ENCODE peak calls at places on chromosomes 11 and 22, in four cellular contexts. One of them, this sample, is unnamed.

GRCh38 chr11:116175707-116176106 is 597.1 kb downstream of the BUD13 start:
- DNase-seq in H1: no peak
- DNase-seq in GM12878: no peak
- DNase-seq in K562: no peak
- DNase-seq in this sample: no peak

GRCh38 chr11:2686360-2687222 is 13.2 kb downstream of the KCNQ1OT1 start:
- DNase-seq in H1: no peak
- DNase-seq in GM12878: no peak
- DNase-seq in K562: no peak
- DNase-seq in this sample: no peak

GRCh38 chr11:1770528-1770927 is 6.8 kb upstream of the CTSD start:
- DNase-seq in H1: no peak
- DNase-seq in GM12878: no peak
- DNase-seq in K562: no peak
- DNase-seq in this sample: no peak

GRCh38 chr11:8370812-8371515 is 107.3 kb upstream of the LMO1 start:
- DNase-seq in H1: no peak
- DNase-seq in GM12878: no peak
- DNase-seq in K562: no peak
- DNase-seq in this sample: no peak

GRCh38 chr11:12914401-12914912 is 94.7 kb upstream of the RASSF10 start:
- DNase-seq in H1: peak
- DNase-seq in GM12878: no peak
- DNase-seq in K562: peak
- DNase-seq in this sample: no peak

GRCh38 chr11:63574856-63575602 is 11.8 kb upstream of the PLAAT2 start:
- DNase-seq in H1: no peak
- DNase-seq in GM12878: no peak
- DNase-seq in K562: no peak
- DNase-seq in this sample: peak

GRCh38 chr11:100632970-100633452 is 54.1 kb upstream of the ARHGAP42 start:
- DNase-seq in H1: no peak
- DNase-seq in GM12878: no peak
- DNase-seq in K562: no peak
- DNase-seq in this sample: peak

GRCh38 chr11:1202776-1203504 is 19.9 kb upstream of the MUC5B start:
- DNase-seq in H1: peak
- DNase-seq in GM12878: no peak
- DNase-seq in K562: peak
- DNase-seq in this sample: peak

GRCh38 chr22:18974477-18975180 is 38.5 kb upstream of the PRODH start:
- DNase-seq in H1: no peak
- DNase-seq in GM12878: no peak
- DNase-seq in K562: no peak
- DNase-seq in this sample: no peak

GRCh38 chr11:93740031-93740801 is 1.1 kb downstream of the TAF1D start:
- DNase-seq in H1: no peak
- DNase-seq in GM12878: no peak
- DNase-seq in K562: no peak
- DNase-seq in this sample: peak

GRCh38 chr11:129728571-129728970 is 87.1 kb upstream of the TMEM45B start:
- DNase-seq in H1: no peak
- DNase-seq in GM12878: no peak
- DNase-seq in K562: no peak
- DNase-seq in this sample: no peak

GRCh38 chr11:32400196-32400595 is 35.1 kb downstream of the WT1 start:
- DNase-seq in H1: peak
- DNase-seq in GM12878: no peak
- DNase-seq in K562: no peak
- DNase-seq in this sample: no peak

GRCh38 chr11:82521427-82521826 is 212.2 kb downstream of the FAM181B start:
- DNase-seq in H1: no peak
- DNase-seq in GM12878: no peak
- DNase-seq in K562: no peak
- DNase-seq in this sample: no peak

GRCh38 chr11:71120346-71120963 is 131.9 kb downstream of the SHANK2 start:
- DNase-seq in H1: peak
- DNase-seq in GM12878: no peak
- DNase-seq in K562: no peak
- DNase-seq in this sample: peak

DNA sequence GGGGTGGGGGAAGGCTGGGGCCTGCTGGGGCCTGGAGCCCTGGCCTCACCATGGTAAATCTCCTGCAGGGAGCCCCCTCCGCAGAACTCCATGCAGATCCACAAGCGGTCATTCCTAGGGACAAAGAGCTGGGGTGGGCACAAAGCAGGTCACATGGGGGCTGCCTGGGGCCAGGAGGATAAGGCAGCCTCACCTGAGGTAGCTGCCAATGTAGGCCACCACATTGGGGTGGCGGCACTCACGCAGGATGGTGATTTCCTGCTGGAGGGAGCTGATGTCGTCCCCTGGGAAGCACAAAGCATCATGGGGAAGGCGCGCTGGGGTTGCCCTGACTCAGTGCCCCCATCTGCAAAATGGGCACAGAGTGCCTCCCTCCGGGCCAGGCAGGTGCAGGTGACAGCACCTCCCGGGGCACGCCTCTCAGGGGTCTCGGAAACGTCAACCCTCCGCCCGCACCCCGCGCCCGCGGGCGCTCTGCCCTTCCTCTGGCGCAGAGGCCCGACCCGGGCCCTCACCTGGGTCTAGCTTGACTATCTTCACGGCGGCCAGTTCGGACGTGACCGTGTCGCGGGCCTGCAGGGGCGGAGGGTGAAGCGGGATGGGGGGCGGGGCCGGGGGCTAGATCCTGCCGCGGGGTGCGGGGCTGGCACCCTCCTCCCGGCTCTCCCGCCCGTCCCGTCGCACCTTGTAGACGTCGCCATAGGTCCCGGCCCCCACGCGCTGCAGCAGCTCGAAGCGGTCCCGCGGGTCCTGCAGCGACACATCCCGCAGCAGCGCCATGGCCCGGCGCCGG is 448 bp downstream of the MAP4K2 start:
- DNase-seq in H1: no peak
- DNase-seq in GM12878: no peak
- DNase-seq in K562: no peak
- DNase-seq in this sample: no peak
- TF ChIP-seq SP1 in H1: no peak
- TF ChIP-seq SP1 in GM12878: no peak
- TF ChIP-seq SP1 in K562: no peak
- TF ChIP-seq SP1 in this sample: no peak

DNA sequence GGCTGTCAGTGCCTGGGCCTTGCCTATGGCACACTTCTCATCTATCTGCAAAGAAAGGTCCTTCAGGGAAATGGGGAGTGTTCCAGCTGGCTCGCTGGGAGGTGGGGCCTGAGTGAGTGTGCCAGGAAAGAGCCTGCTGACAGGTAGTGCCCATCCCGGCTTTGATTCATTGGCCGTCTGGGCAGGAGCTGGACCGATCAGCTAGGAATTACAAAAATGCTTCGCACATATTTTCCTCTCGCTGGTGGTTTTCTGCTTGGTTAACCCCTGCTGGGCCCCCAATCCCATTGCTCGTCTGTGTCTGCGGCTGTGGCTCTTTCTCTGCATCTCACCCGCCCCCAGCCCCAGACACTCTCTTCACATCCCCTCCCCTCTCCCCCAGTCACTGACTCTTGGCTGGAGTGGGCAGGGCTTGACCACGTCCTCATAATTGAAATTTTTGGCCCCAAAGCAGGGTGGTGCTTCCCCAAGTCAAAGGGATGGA is 10.8 kb downstream of the LIF start:
- DNase-seq in H1: no peak
- DNase-seq in GM12878: no peak
- DNase-seq in K562: no peak
- DNase-seq in this sample: no peak
- H2AFZ ChIP-seq in H1: no peak
- H2AFZ ChIP-seq in GM12878: no peak
- H2AFZ ChIP-seq in K562: no peak
- H2AFZ ChIP-seq in this sample: no peak

GRCh38 chr11:90213322-90213721 is 9.5 kb downstream of the CHORDC1 start:
- DNase-seq in H1: no peak
- DNase-seq in GM12878: no peak
- DNase-seq in K562: no peak
- DNase-seq in this sample: no peak

GRCh38 chr11:90204832-90205646 is 17.8 kb downstream of the CHORDC1 start:
- DNase-seq in H1: no peak
- DNase-seq in GM12878: no peak
- DNase-seq in K562: peak
- DNase-seq in this sample: peak

GRCh38 chr11:90204407-90204806 is 18.4 kb downstream of the CHORDC1 start:
- DNase-seq in H1: no peak
- DNase-seq in GM12878: no peak
- DNase-seq in K562: no peak
- DNase-seq in this sample: no peak

GRCh38 chr11:90208857-90209256 is 14.0 kb downstream of the CHORDC1 start:
- DNase-seq in H1: no peak
- DNase-seq in GM12878: no peak
- DNase-seq in K562: no peak
- DNase-seq in this sample: no peak
- TF ChIP-seq EP300 in H1: no peak
- TF ChIP-seq EP300 in GM12878: no peak
- TF ChIP-seq EP300 in K562: no peak
- TF ChIP-seq EP300 in this sample: no peak

GRCh38 chr11:22926341-22926740 is 66.1 kb upstream of the CCDC179 start:
- DNase-seq in H1: no peak
- DNase-seq in GM12878: no peak
- DNase-seq in K562: no peak
- DNase-seq in this sample: no peak

GRCh38 chr11:22923561-22923960 is 63.3 kb upstream of the CCDC179 start:
- DNase-seq in H1: no peak
- DNase-seq in GM12878: no peak
- DNase-seq in K562: no peak
- DNase-seq in this sample: no peak

GRCh38 chr11:22922672-22923071 is 62.4 kb upstream of the CCDC179 start:
- DNase-seq in H1: no peak
- DNase-seq in GM12878: no peak
- DNase-seq in K562: no peak
- DNase-seq in this sample: no peak

DNA sequence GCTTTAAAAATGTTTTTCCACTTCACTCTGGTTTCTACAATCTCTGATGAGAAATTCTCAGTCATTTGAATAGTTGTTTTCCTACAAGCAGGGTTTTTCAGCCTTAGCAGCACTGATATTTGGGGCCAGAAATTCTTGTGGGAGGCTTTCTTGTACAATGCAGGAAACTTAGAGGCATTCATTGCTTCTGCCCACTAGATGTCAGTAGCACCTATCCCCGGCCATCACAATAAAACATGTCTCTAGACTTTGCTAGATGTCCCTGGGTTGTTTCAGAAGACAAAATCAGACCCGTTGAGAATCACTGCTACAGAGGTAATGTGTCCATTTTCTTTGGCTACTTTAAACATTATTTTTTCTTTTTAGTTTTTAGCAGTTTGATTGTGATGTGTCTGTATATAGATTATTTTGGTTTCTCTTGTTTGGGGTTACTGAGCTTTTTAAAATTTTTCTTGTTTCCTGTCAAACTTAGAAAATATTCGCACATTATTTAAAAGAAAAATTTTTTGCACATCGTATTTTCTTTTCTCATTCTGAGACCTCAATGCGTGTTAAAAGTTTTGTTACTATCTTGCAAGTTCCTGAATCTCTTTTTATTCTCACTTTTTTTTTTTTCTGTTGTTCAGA is 60.8 kb upstream of the CCDC179 start:
- DNase-seq in H1: peak
- DNase-seq in GM12878: no peak
- DNase-seq in K562: peak
- DNase-seq in this sample: peak
- TF ChIP-seq SP1 in H1: no peak
- TF ChIP-seq SP1 in GM12878: no peak
- TF ChIP-seq SP1 in K562: no peak
- TF ChIP-seq SP1 in this sample: no peak

DNA sequence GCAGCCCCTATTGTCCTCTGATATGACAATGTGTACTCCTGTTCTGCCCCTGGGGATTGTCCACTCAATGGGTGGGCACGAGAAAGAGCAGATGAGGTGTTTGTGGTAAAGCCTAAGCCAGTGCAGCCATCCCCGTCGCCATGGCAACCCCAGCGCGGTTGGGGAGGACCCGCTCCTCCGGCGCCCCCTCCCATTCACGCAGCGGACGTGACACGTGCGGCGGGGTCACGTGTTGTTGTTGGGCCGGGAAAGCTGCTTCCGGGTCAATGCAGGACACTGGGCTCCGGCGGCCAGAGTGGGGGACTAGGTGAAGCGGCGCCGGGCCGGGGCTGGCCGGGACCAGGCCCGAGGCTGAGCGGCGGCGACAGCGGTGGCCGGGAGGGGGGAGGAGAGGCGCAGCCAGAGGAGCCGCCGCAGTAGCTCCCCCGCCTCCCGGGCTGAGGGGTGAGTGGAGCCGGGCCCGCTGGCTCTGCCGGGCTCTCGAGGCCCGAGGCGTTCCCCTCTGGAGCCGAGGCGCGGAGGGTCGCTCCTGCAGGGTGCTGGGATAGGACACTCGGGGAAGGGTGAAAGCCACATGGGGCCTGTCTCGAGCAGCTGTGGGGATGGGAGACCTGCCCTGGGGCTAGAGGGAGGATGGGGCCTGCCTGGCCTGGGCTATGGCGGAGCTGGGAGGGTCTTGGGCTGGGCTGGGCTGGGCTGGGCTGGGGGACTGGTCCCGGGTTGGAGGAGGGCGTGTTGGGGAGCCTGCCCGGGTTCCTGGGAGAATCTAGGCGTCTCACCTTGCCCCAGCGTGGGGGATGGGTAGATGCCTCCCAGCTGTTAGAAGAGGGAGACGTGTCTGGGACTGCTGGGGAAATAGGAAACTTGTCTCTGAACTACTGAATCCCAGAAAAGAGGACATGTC is at the start of gene TBCEL:
- DNase-seq in H1: peak
- DNase-seq in GM12878: peak
- DNase-seq in K562: peak
- DNase-seq in this sample: peak
- H2AFZ ChIP-seq in H1: peak
- H2AFZ ChIP-seq in GM12878: peak
- H2AFZ ChIP-seq in K562: peak
- H2AFZ ChIP-seq in this sample: no peak

This sample was measured in HepG2.